ENCODE peak calls at places on chromosomes 1 and 21, in six cellular contexts. P is HL-60, E is kidney, V is PC-3, Z is AG09309, L is PC-9. Q is an unnamed sample.

GRCh38 chr1:169941982-169942830 is 48.5 kb upstream of the SCYL3 start:
- DNase-seq in P (no peak), E (no peak), V (peak), Z (peak), L (peak), Q (peak)

GRCh38 chr1:20696397-20697333 is 21.1 kb downstream of the KIF17 start:
- DNase-seq in P (peak), E (peak), V (peak), Z (peak), L (peak), Q (peak)

GRCh38 chr1:243495442-243496172 is 239.8 kb downstream of the SDCCAG8 start:
- DNase-seq in P (peak), E (peak), V (no peak), Z (no peak), L (no peak), Q (peak)

GRCh38 chr1:171645553-171646336 is 6.7 kb downstream of the MYOC start:
- DNase-seq in P (no peak), E (no peak), V (no peak), Z (peak), L (no peak), Q (peak)

GRCh38 chr1:228016653-228017355 is 10.0 kb downstream of the WNT3A start:
- DNase-seq in P (no peak), E (no peak), V (no peak), Z (no peak), L (no peak), Q (no peak)

GRCh38 chr21:18529253-18529652 is 125.7 kb upstream of the TMPRSS15 start:
- DNase-seq in P (no peak), E (no peak), V (peak), Z (no peak), L (no peak), Q (peak)

GRCh38 chr1:239123243-239123642 is 263.1 kb upstream of the CHRM3 start:
- DNase-seq in P (peak), E (no peak), V (no peak), Z (no peak), L (no peak), Q (no peak)

GRCh38 chr1:151164732-151165280 is 896 bp downstream of the LYSMD1 start:
- DNase-seq in P (no peak), E (no peak), V (no peak), Z (no peak), L (peak), Q (peak)

GRCh38 chr1:33339413-33339812 is 18.5 kb upstream of the A3GALT2 start:
- DNase-seq in P (no peak), E (no peak), V (no peak), Z (no peak), L (no peak), Q (no peak)

GRCh38 chr1:63951076-63951946 is 177.5 kb downstream of the ROR1 start:
- DNase-seq in P (no peak), E (no peak), V (no peak), Z (no peak), L (no peak), Q (peak)

GRCh38 chr1:180353930-180354329 is 123.9 kb downstream of the LHX4 start:
- DNase-seq in P (no peak), E (no peak), V (no peak), Z (no peak), L (no peak), Q (no peak)

GRCh38 chr1:228809621-228810313 is 74.5 kb downstream of the RHOU start:
- DNase-seq in P (no peak), E (peak), V (no peak), Z (no peak), L (peak), Q (no peak)

GRCh38 chr1:46184920-46185658 is 8.8 kb upstream of the P3R3URF start:
- DNase-seq in P (no peak), E (no peak), V (no peak), Z (no peak), L (no peak), Q (no peak)

GRCh38 chr1:151147685-151148084 is 1.3 kb upstream of the SEMA6C start:
- DNase-seq in P (no peak), E (no peak), V (no peak), Z (no peak), L (no peak), Q (no peak)

GRCh38 chr1:177865807-177866206 is 104.1 kb downstream of the SEC16B start:
- DNase-seq in P (no peak), E (no peak), V (no peak), Z (no peak), L (no peak), Q (no peak)

GRCh38 chr1:65458730-65459396 is 38.4 kb downstream of the LEPR start:
- DNase-seq in P (no peak), E (no peak), V (no peak), Z (no peak), L (no peak), Q (no peak)

GRCh38 chr1:166975361-166976129 is at the start of gene ILDR2:
- DNase-seq in P (peak), E (peak), V (peak), Z (no peak), L (no peak), Q (peak)

GRCh38 chr1:89918127-89918793 is 76.7 kb upstream of the ZNF326 start:
- DNase-seq in P (no peak), E (no peak), V (no peak), Z (no peak), L (no peak), Q (no peak)

GRCh38 chr1:223837206-223837605 is 8.5 kb downstream of the TP53BP2 start:
- DNase-seq in P (no peak), E (no peak), V (no peak), Z (no peak), L (no peak), Q (peak)

GRCh38 chr1:7752512-7753417 is 18.3 kb upstream of the VAMP3 start:
- DNase-seq in P (peak), E (no peak), V (peak), Z (peak), L (no peak), Q (peak)

GRCh38 chr1:57319165-57319564 is 104.7 kb downstream of the DAB1 start:
- DNase-seq in P (no peak), E (no peak), V (peak), Z (no peak), L (no peak), Q (peak)

GRCh38 chr1:168643152-168643551 is 66.7 kb downstream of the XCL1 start:
- DNase-seq in P (no peak), E (no peak), V (no peak), Z (peak), L (no peak), Q (peak)

GRCh38 chr1:49225464-49225863 is 448.8 kb upstream of the BEND5 start:
- DNase-seq in P (no peak), E (no peak), V (no peak), Z (no peak), L (no peak), Q (no peak)

GRCh38 chr1:147494998-147495580 is 46.2 kb upstream of the BCL9 start:
- DNase-seq in P (peak), E (peak), V (peak), Z (peak), L (peak), Q (peak)

GRCh38 chr1:204480515-204480914 is 14.1 kb downstream of the PIK3C2B start:
- DNase-seq in P (no peak), E (no peak), V (no peak), Z (no peak), L (no peak), Q (no peak)

GRCh38 chr1:68231627-68232303 is 558 bp downstream of the WLS start:
- DNase-seq in P (no peak), E (peak), V (peak), Z (no peak), L (no peak), Q (peak)

GRCh38 chr1:228095938-228096337 is 7.2 kb downstream of the C1orf35 start:
- DNase-seq in P (no peak), E (peak), V (no peak), Z (no peak), L (no peak), Q (no peak)

GRCh38 chr1:66402194-66402593 is 131.8 kb upstream of the SGIP1 start:
- DNase-seq in P (peak), E (peak), V (no peak), Z (no peak), L (no peak), Q (peak)

GRCh38 chr1:185338719-185339622 is 21.9 kb upstream of the IVNS1ABP start:
- DNase-seq in P (peak), E (no peak), V (no peak), Z (peak), L (no peak), Q (no peak)

GRCh38 chr21:16071082-16071481 is 341.3 kb downstream of the USP25 start:
- DNase-seq in P (no peak), E (peak), V (no peak), Z (no peak), L (no peak), Q (peak)

GRCh38 chr1:45982359-45982758 is 150.1 kb downstream of the PIK3R3 start:
- DNase-seq in P (no peak), E (no peak), V (no peak), Z (no peak), L (no peak), Q (no peak)

GRCh38 chr1:53046930-53047329 is 15.1 kb upstream of the PODN start:
- DNase-seq in P (no peak), E (no peak), V (peak), Z (no peak), L (peak), Q (peak)

GRCh38 chr1:22776051-22776611 is 65.5 kb downstream of the EPHB2 start:
- DNase-seq in P (no peak), E (no peak), V (peak), Z (no peak), L (no peak), Q (peak)

GRCh38 chr1:94720091-94720793 is 99.9 kb upstream of the SLC44A3 start:
- DNase-seq in P (peak), E (no peak), V (no peak), Z (no peak), L (no peak), Q (no peak)

GRCh38 chr21:39788383-39788782 is 43.4 kb downstream of the IGSF5 start:
- DNase-seq in P (no peak), E (peak), V (peak), Z (peak), L (peak), Q (no peak)

GRCh38 chr21:27429612-27430361 is 462.9 kb upstream of the ADAMTS5 start:
- DNase-seq in P (no peak), E (no peak), V (no peak), Z (peak), L (no peak), Q (peak)

GRCh38 chr1:31531177-31532000 is 44.9 kb upstream of the TINAGL1 start:
- DNase-seq in P (no peak), E (no peak), V (peak), Z (no peak), L (peak), Q (peak)
- H3K4me3 ChIP-seq in P (no peak), E (no peak), V (no peak), Z (no peak), L (no peak), Q (no peak)

GRCh38 chr21:43717166-43717853 is 1.6 kb upstream of the PDXK start:
- DNase-seq in P (no peak), E (no peak), V (no peak), Z (no peak), L (no peak), Q (no peak)

GRCh38 chr21:43720539-43721224 is 1.8 kb downstream of the PDXK start:
- DNase-seq in P (no peak), E (no peak), V (no peak), Z (no peak), L (no peak), Q (no peak)

GRCh38 chr21:43719748-43720538 is 1.0 kb downstream of the PDXK start:
- DNase-seq in P (peak), E (peak), V (no peak), Z (no peak), L (no peak), Q (no peak)

GRCh38 chr21:43717967-43718871 is 710 bp upstream of the PDXK start:
- DNase-seq in P (no peak), E (peak), V (no peak), Z (no peak), L (no peak), Q (no peak)

DNA sequence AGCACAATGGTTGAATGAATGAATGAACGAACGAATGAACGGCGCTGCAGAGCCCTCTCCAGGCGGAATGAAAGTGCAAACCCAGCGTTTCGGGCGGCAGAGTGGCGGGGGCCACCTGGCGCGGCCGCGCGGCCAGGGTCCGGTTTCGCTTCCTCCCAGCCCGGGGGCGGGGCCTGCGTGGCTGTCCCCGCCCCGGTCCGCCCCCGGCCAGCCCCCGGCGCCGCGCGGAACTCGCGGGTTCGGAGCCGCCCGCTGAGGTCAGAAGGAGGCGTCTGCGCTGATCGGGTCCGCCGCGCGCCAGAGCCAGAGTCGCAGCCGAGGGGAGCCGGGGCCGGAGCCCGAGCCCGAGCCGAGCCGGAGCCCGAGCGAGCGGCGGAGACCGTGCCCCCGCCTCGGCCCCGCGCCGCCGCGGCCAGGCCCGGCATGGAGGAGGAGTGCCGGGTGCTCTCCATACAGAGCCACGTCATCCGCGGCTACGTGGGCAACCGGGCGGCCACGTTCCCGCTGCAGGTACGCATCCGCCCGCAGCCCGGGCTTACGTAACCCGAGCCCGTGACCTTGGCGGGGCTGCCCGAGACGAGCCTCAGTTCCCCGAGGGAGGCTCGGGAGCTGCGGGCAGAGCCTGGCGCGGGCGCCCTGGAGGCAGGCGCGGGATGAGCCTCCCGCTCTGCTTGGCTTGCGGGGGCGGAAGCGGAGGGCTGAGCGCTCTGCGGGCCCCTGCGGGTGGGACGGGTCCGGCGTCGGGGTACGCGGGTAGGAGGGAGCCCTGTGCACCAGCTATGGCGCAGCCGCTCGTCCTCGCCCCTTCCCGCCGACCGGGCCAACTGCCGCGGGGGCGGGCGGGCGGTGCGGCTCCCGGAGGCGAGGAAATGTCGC is at the start of gene PDXK:
- DNase-seq in P (peak), E (peak), V (peak), Z (no peak), L (peak), Q (peak)
- TF ChIP-seq CTCF in P (no peak), E (peak), V (peak), Z (no peak), L (no peak), Q (no peak)

GRCh38 chr1:155834296-155834926 is 22.6 kb downstream of the GON4L start:
- DNase-seq in P (no peak), E (no peak), V (no peak), Z (peak), L (peak), Q (peak)

GRCh38 chr1:155835548-155835947 is 21.5 kb downstream of the GON4L start:
- DNase-seq in P (no peak), E (no peak), V (no peak), Z (no peak), L (no peak), Q (no peak)

GRCh38 chr1:155831279-155831976 is 25.6 kb downstream of the GON4L start:
- DNase-seq in P (no peak), E (no peak), V (no peak), Z (no peak), L (no peak), Q (no peak)

GRCh38 chr1:155833665-155834295 is 23.2 kb downstream of the GON4L start:
- DNase-seq in P (no peak), E (no peak), V (no peak), Z (no peak), L (no peak), Q (no peak)
- H3K4me3 ChIP-seq in P (no peak), E (no peak), V (no peak), Z (no peak), L (no peak), Q (no peak)

GRCh38 chr1:183480971-183481431 is 8.7 kb downstream of the SMG7 start:
- DNase-seq in P (no peak), E (no peak), V (peak), Z (no peak), L (peak), Q (peak)

GRCh38 chr1:183487686-183488442 is 15.6 kb downstream of the SMG7 start:
- DNase-seq in P (no peak), E (no peak), V (no peak), Z (no peak), L (no peak), Q (no peak)

GRCh38 chr1:183483224-183483623 is 10.9 kb downstream of the SMG7 start:
- DNase-seq in P (no peak), E (no peak), V (no peak), Z (no peak), L (no peak), Q (no peak)

GRCh38 chr1:183484254-183484653 is 12.0 kb downstream of the SMG7 start:
- DNase-seq in P (no peak), E (no peak), V (no peak), Z (no peak), L (no peak), Q (no peak)
- TF ChIP-seq CTCF in P (no peak), E (peak), V (no peak), Z (no peak), L (no peak), Q (no peak)

GRCh38 chr1:25843483-25843882 is 15.8 kb downstream of the AUNIP start:
- DNase-seq in P (no peak), E (no peak), V (no peak), Z (no peak), L (no peak), Q (no peak)

GRCh38 chr1:25845664-25846063 is 13.6 kb downstream of the AUNIP start:
- DNase-seq in P (no peak), E (no peak), V (no peak), Z (no peak), L (no peak), Q (no peak)

GRCh38 chr1:25847929-25848328 is 11.3 kb downstream of the AUNIP start:
- DNase-seq in P (no peak), E (no peak), V (no peak), Z (no peak), L (no peak), Q (no peak)

GRCh38 chr1:25844485-25845337 is 14.5 kb downstream of the AUNIP start:
- DNase-seq in P (no peak), E (no peak), V (no peak), Z (no peak), L (no peak), Q (no peak)

DNA sequence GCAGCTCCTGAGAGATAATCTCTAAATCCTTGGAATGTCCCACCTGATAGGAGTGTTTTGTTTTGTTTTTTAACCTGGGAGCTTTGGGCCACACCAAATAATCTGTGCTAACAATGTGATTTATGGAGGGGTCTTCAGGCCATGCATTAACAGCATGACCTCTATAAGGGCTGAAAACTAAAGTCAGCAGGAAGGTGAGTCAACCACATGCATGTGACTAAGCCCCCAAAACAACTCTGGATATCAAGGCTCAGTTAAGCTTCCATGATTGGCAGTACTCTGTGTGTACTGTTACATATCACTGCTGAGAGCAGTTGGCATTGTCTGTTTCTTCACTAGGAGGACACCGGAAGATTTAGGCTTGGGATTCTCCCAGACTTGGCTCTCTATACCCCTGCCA is 10.7 kb downstream of the AUNIP start:
- DNase-seq in P (no peak), E (no peak), V (no peak), Z (no peak), L (no peak), Q (peak)
- H3K4me3 ChIP-seq in P (no peak), E (no peak), V (no peak), Z (no peak), L (no peak), Q (no peak)

Q was measured in fibroblast of the aortic adventitia.